ENCODE peak calls at places on chromosomes 5 and 9, in six cellular contexts. One of them, this sample, is unnamed.

GRCh38 chr5:128844354-128844923 is 120.8 kb upstream of the SLC27A6 start:
- DNase-seq in IMR-90: peak; percentile 28
- DNase-seq in astrocyte: peak; percentile 8
- DNase-seq in fibroblast of the aortic adventitia: peak; percentile 43
- DNase-seq in body of pancreas: no peak
- DNase-seq in GM13976: peak; percentile 7
- DNase-seq in this sample: peak; percentile 60

GRCh38 chr5:16776611-16777251 is 159.4 kb downstream of the MYO10 start:
- DNase-seq in IMR-90: no peak
- DNase-seq in body of pancreas: peak; percentile 71
- DNase-seq in fibroblast of the aortic adventitia: no peak
- DNase-seq in GM13976: no peak
- DNase-seq in astrocyte: no peak
- DNase-seq in this sample: no peak

GRCh38 chr5:147578228-147579024 is 68.6 kb upstream of the DPYSL3 start:
- DNase-seq in astrocyte: peak; percentile 60
- DNase-seq in GM13976: no peak
- DNase-seq in IMR-90: peak; percentile 72
- DNase-seq in body of pancreas: no peak
- DNase-seq in fibroblast of the aortic adventitia: peak; percentile 86
- DNase-seq in this sample: peak; percentile 82

GRCh38 chr5:150309101-150309897 is 6.6 kb upstream of the ARSI start:
- DNase-seq in body of pancreas: no peak
- DNase-seq in IMR-90: no peak
- DNase-seq in astrocyte: no peak
- DNase-seq in fibroblast of the aortic adventitia: no peak
- DNase-seq in GM13976: no peak
- DNase-seq in this sample: no peak

GRCh38 chr5:102421647-102422046 is 77.2 kb downstream of the SLCO6A1 start:
- DNase-seq in IMR-90: no peak
- DNase-seq in body of pancreas: peak; percentile 57
- DNase-seq in fibroblast of the aortic adventitia: no peak
- DNase-seq in GM13976: no peak
- DNase-seq in astrocyte: no peak
- DNase-seq in this sample: no peak

GRCh38 chr5:147576646-147577535 is 67.0 kb upstream of the DPYSL3 start:
- DNase-seq in body of pancreas: peak; percentile 63
- DNase-seq in fibroblast of the aortic adventitia: peak; percentile 60
- DNase-seq in IMR-90: peak; percentile 29
- DNase-seq in GM13976: peak; percentile 37
- DNase-seq in astrocyte: no peak
- DNase-seq in this sample: peak; percentile 59

GRCh38 chr5:66828046-66828550 is 231.9 kb downstream of the MAST4 start:
- DNase-seq in fibroblast of the aortic adventitia: no peak
- DNase-seq in IMR-90: no peak
- DNase-seq in astrocyte: no peak
- DNase-seq in GM13976: no peak
- DNase-seq in body of pancreas: no peak
- DNase-seq in this sample: no peak

GRCh38 chr9:116693233-116693731 is 6.2 kb downstream of the TRIM32 start:
- DNase-seq in IMR-90: peak; percentile 54
- DNase-seq in fibroblast of the aortic adventitia: peak; percentile 19
- DNase-seq in body of pancreas: no peak
- DNase-seq in astrocyte: peak; percentile 30
- DNase-seq in GM13976: no peak
- DNase-seq in this sample: peak; percentile 44

GRCh38 chr5:151036556-151036955 is 16.2 kb downstream of the GPX3 start:
- DNase-seq in IMR-90: no peak
- DNase-seq in fibroblast of the aortic adventitia: no peak
- DNase-seq in astrocyte: no peak
- DNase-seq in body of pancreas: no peak
- DNase-seq in GM13976: no peak
- DNase-seq in this sample: no peak

GRCh38 chr5:127400946-127401670 is 110.5 kb downstream of the MEGF10 start:
- DNase-seq in IMR-90: no peak
- DNase-seq in body of pancreas: no peak
- DNase-seq in fibroblast of the aortic adventitia: no peak
- DNase-seq in astrocyte: peak; percentile 79
- DNase-seq in GM13976: no peak
- DNase-seq in this sample: no peak

GRCh38 chr9:129994947-129995346 is 48.0 kb downstream of the FNBP1 start:
- DNase-seq in body of pancreas: no peak
- DNase-seq in astrocyte: no peak
- DNase-seq in IMR-90: no peak
- DNase-seq in GM13976: no peak
- DNase-seq in fibroblast of the aortic adventitia: no peak
- DNase-seq in this sample: no peak

GRCh38 chr5:143402464-143403356 is 776 bp downstream of the NR3C1 start:
- DNase-seq in fibroblast of the aortic adventitia: peak; percentile 43
- DNase-seq in GM13976: peak; percentile 33
- DNase-seq in IMR-90: peak; percentile 34
- DNase-seq in body of pancreas: peak; percentile 73
- DNase-seq in astrocyte: no peak
- DNase-seq in this sample: peak; percentile 54
- TF ChIP-seq CTCF in fibroblast of the aortic adventitia: no peak
- TF ChIP-seq CTCF in GM13976: no peak
- TF ChIP-seq CTCF in IMR-90: no peak
- TF ChIP-seq CTCF in body of pancreas: no peak
- TF ChIP-seq CTCF in astrocyte: no peak
- TF ChIP-seq CTCF in this sample: no peak

DNA sequence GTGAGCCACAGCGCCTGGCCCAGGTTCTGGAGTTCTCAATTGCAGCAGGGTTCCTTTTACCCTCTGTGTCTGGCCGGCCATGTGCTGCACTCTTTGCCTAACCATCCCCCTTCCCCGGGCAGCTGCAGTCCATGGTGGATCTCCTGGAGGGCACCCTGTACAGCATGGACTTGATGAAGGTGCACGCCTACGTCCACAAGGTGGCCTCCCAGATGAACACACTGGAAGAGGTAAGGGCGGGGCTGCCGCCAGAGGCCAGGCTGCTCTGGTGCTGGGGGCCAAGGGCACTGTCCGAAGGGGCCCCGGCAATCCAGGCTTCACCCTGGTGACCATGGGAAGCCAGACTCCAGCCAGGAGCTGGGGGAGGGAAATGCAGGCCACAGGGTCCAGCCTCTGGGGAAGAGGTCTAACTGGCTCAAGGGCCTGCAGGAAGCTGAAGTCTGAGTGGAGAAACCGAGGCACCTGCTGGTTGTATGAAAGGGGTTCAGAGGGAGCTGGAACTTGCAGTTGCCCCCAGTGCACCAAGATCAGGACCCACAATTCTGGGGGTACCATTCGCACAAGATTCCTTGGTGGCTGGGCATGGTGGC is 18.1 kb downstream of the OLFML2A start:
- DNase-seq in body of pancreas: peak; percentile 71
- DNase-seq in fibroblast of the aortic adventitia: no peak
- DNase-seq in astrocyte: no peak
- DNase-seq in IMR-90: no peak
- DNase-seq in GM13976: no peak
- DNase-seq in this sample: no peak
- TF ChIP-seq CTCF in body of pancreas: peak; percentile 52
- TF ChIP-seq CTCF in fibroblast of the aortic adventitia: no peak
- TF ChIP-seq CTCF in astrocyte: no peak
- TF ChIP-seq CTCF in IMR-90: no peak
- TF ChIP-seq CTCF in GM13976: no peak
- TF ChIP-seq CTCF in this sample: no peak

DNA sequence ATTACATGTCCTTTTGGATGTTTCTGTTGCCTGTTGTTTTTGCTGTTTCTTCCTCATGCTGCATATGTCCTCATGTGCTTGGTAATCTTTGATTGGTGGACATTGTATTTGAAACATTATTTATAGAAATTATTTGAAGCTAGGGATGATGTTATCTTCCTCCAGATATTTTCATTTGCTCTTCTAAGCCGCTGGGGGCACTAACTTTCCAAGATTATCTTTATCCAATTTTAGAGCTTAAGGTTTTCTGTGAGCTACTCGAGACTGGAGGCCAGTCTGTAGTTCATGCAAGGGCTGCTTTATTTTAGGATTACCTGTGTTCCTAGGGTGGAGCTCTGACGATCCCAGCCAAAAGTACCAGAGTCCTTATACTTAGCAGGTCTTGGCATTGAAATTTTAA is 40.9 kb downstream of the STX17 start:
- DNase-seq in astrocyte: no peak
- DNase-seq in IMR-90: no peak
- DNase-seq in GM13976: no peak
- DNase-seq in body of pancreas: no peak
- DNase-seq in fibroblast of the aortic adventitia: no peak
- DNase-seq in this sample: peak; percentile 20
- TF ChIP-seq CTCF in astrocyte: peak; percentile 25
- TF ChIP-seq CTCF in IMR-90: no peak
- TF ChIP-seq CTCF in GM13976: no peak
- TF ChIP-seq CTCF in body of pancreas: no peak
- TF ChIP-seq CTCF in fibroblast of the aortic adventitia: peak; percentile 11
- TF ChIP-seq CTCF in this sample: peak; percentile 30

DNA sequence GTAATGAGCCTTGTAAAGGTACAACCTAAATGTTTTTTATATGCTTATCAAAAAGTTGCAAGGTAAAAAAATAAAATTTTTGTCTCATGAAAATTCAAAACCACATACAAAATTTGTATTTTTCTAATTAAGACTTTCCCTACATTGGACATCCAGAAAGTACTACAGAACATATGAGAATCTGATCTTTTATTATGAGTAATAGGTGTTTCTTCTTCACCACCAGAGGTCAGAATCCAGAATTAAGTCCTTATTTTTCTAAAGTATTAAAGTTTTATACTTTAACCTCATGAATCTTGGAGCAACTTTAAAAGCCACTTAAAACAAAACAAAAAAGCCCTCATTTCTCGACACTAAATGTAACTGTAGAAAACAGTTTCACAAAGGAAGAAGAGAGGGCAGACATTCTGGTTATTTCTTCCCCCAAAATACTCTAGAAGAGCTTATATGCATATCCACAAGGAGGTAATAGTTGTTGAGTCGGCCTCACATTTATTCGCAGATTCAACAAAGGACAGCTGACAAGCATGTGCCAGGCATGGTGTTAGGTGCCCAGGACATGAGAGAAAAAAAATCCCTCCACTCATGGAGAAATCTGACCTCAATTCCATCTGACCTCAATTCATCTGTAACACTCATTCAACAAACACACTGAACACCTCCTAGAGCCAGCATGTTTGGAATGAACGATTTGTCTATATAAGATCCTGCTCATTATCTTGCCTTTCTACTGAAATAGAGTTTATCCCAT is 69.2 kb downstream of the MLLT3 start:
- DNase-seq in GM13976: no peak
- DNase-seq in astrocyte: peak; percentile 50
- DNase-seq in fibroblast of the aortic adventitia: peak; percentile 43
- DNase-seq in IMR-90: peak; percentile 25
- DNase-seq in body of pancreas: no peak
- DNase-seq in this sample: peak; percentile 17
- TF ChIP-seq CTCF in GM13976: no peak
- TF ChIP-seq CTCF in astrocyte: peak; percentile 10
- TF ChIP-seq CTCF in fibroblast of the aortic adventitia: peak; percentile 32
- TF ChIP-seq CTCF in IMR-90: peak; percentile 36
- TF ChIP-seq CTCF in body of pancreas: no peak
- TF ChIP-seq CTCF in this sample: peak; percentile 29

GRCh38 chr9:134550584-134550983 is 91.0 kb upstream of the COL5A1 start:
- DNase-seq in GM13976: no peak
- DNase-seq in IMR-90: no peak
- DNase-seq in fibroblast of the aortic adventitia: no peak
- DNase-seq in astrocyte: no peak
- DNase-seq in body of pancreas: no peak
- DNase-seq in this sample: no peak
- TF ChIP-seq CTCF in GM13976: no peak
- TF ChIP-seq CTCF in IMR-90: no peak
- TF ChIP-seq CTCF in fibroblast of the aortic adventitia: no peak
- TF ChIP-seq CTCF in astrocyte: no peak
- TF ChIP-seq CTCF in body of pancreas: no peak
- TF ChIP-seq CTCF in this sample: no peak

DNA sequence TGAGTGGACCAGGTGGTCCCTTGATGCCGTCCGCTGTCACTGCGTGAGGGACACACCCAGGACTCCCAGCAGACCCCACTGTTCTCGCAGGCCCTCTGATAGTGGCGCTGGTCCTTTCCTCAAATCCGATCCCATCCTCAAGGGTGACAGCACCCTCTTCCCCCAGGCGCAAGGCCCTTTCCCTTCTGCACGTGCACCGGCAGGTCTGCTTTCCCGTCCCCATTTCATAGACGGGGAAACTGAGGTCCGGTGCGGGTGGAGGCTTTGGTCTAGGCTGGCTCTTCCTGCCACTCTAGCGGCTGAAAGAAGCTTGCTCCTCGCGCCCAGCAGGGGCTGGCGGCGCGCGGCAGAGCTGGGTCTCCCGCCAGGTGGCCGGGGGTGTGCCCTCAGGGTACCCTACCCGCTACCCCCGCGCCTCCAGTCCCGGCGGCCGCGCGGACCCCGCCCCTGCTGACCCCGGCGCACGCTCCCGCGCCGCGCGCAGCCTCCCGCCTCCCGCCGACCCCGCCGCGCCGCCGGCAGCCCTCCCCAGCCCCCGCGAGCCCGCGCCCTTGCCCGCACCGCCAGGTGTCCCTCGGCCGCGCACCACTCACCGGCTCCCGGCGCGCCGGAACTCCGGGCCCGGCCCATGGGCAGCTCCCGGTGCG is 453 bp downstream of the RASGEF1C start:
- DNase-seq in IMR-90: no peak
- DNase-seq in GM13976: no peak
- DNase-seq in fibroblast of the aortic adventitia: no peak
- DNase-seq in astrocyte: no peak
- DNase-seq in body of pancreas: peak; percentile 35
- DNase-seq in this sample: no peak
- TF ChIP-seq CTCF in IMR-90: no peak
- TF ChIP-seq CTCF in GM13976: no peak
- TF ChIP-seq CTCF in fibroblast of the aortic adventitia: peak; percentile 16
- TF ChIP-seq CTCF in astrocyte: no peak
- TF ChIP-seq CTCF in body of pancreas: peak; percentile 22
- TF ChIP-seq CTCF in this sample: peak; percentile 18

GRCh38 chr9:17476401-17476800 is 102.5 kb upstream of the SH3GL2 start:
- DNase-seq in GM13976: no peak
- DNase-seq in body of pancreas: no peak
- DNase-seq in IMR-90: no peak
- DNase-seq in astrocyte: no peak
- DNase-seq in fibroblast of the aortic adventitia: no peak
- DNase-seq in this sample: no peak

GRCh38 chr9:17472126-17472525 is 106.7 kb upstream of the SH3GL2 start:
- DNase-seq in GM13976: no peak
- DNase-seq in body of pancreas: no peak
- DNase-seq in astrocyte: peak; percentile 21
- DNase-seq in fibroblast of the aortic adventitia: no peak
- DNase-seq in IMR-90: peak; percentile 36
- DNase-seq in this sample: no peak

GRCh38 chr9:17470015-17470414 is 108.9 kb upstream of the SH3GL2 start:
- DNase-seq in IMR-90: no peak
- DNase-seq in astrocyte: no peak
- DNase-seq in body of pancreas: no peak
- DNase-seq in GM13976: no peak
- DNase-seq in fibroblast of the aortic adventitia: no peak
- DNase-seq in this sample: no peak

DNA sequence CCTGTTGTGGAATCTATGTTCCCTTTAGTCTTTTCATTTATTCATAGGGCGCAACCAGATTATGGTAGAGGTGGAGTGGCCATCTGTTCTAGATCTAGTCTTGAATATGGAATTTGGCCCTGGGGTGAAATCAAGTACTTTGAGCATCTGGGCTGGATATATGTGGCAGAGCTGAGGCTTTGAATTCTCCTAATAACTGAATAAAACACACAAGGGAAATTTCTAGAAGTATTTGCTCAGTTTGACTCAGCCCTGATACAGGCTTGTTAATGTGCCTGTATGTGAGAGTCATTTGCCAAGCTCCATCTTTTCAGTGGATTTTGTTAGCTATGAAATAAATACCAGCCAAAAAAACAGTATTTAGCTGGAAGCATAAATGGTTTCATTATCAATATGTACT is 108.4 kb upstream of the SH3GL2 start:
- DNase-seq in GM13976: no peak
- DNase-seq in fibroblast of the aortic adventitia: no peak
- DNase-seq in body of pancreas: no peak
- DNase-seq in astrocyte: no peak
- DNase-seq in IMR-90: no peak
- DNase-seq in this sample: no peak
- TF ChIP-seq CTCF in GM13976: no peak
- TF ChIP-seq CTCF in fibroblast of the aortic adventitia: no peak
- TF ChIP-seq CTCF in body of pancreas: no peak
- TF ChIP-seq CTCF in astrocyte: no peak
- TF ChIP-seq CTCF in IMR-90: no peak
- TF ChIP-seq CTCF in this sample: no peak

This sample was measured in fibroblast of pulmonary artery.